ENCODE peak calls at places on chromosomes 13 and 19, in four cellular contexts. G, E, I and F are unnamed samples.

GRCh38 chr13:91357613-91358383 is 10.3 kb downstream of the MIR17HG start:
- DNase-seq in G (no peak), E (no peak), I (no peak), F (no peak)

GRCh38 chr19:2523630-2524311 is 47.8 kb downstream of the GADD45B start:
- DNase-seq in G (no peak), E (peak), I (peak), F (peak)

GRCh38 chr13:78478183-78478582 is 125.2 kb downstream of the POU4F1 start:
- DNase-seq in G (no peak), E (no peak), I (no peak), F (no peak)

GRCh38 chr19:39199025-39199424 is 2.3 kb downstream of the NCCRP1 start:
- DNase-seq in G (peak), E (peak), I (peak), F (peak)

GRCh38 chr13:35714096-35714495 is 237.6 kb upstream of the MAB21L1 start:
- DNase-seq in G (no peak), E (no peak), I (no peak), F (peak)

GRCh38 chr19:18322318-18322758 is 538 bp downstream of the LSM4 start:
- DNase-seq in G (peak), E (peak), I (peak), F (peak)

GRCh38 chr19:4059931-4060620 is 6.6 kb downstream of the ZBTB7A start:
- DNase-seq in G (peak), E (no peak), I (no peak), F (no peak)

GRCh38 chr13:24045456-24045996 is 115.0 kb upstream of the SPATA13 start:
- DNase-seq in G (no peak), E (no peak), I (no peak), F (no peak)

GRCh38 chr19:52190679-52191293 is 934 bp downstream of the PPP2R1A start:
- DNase-seq in G (peak), E (peak), I (peak), F (peak)

GRCh38 chr13:73715114-73715909 is 418.9 kb downstream of the KLF12 start:
- DNase-seq in G (no peak), E (no peak), I (no peak), F (no peak)